ENCODE peak calls at places on chromosome 9, in seven cellular contexts. W is CD4-positive, CD25-positive, alpha-beta regulatory T cell; C is dorsolateral prefrontal cortex; M is transverse colon; T is astrocyte of the spinal cord; B is heart right ventricle; A is PC-3. F is an unnamed sample.

GRCh38 chr9:18847576-18848275 is 185.3 kb downstream of the SAXO1 start:
- DNase-seq in W (no peak), C (no peak), M (no peak), T (no peak), B (no peak), A (no peak), F (no peak)

GRCh38 chr9:126842977-126843799 is 17.3 kb upstream of the ZBTB34 start:
- DNase-seq in W (no peak), C (no peak), M (no peak), T (no peak), B (no peak), A (no peak), F (no peak)

GRCh38 chr9:84216151-84216550 is 124.4 kb downstream of the SLC28A3 start:
- DNase-seq in W (no peak), C (no peak), M (no peak), T (no peak), B (no peak), A (no peak), F (no peak)

GRCh38 chr9:136567651-136568287 is 21.9 kb upstream of the NOTCH1 start:
- DNase-seq in W (no peak), C (no peak), M (peak), T (peak), B (peak), A (peak), F (peak)

GRCh38 chr9:90432951-90433350 is 209.7 kb downstream of the DIRAS2 start:
- DNase-seq in W (no peak), C (peak), M (no peak), T (no peak), B (no peak), A (no peak), F (peak)

GRCh38 chr9:130276955-130277354 is 11.4 kb downstream of the HMCN2 start:
- DNase-seq in W (no peak), C (no peak), M (no peak), T (no peak), B (no peak), A (no peak), F (no peak)

GRCh38 chr9:12916037-12916436 is 141.2 kb downstream of the LURAP1L start:
- DNase-seq in W (no peak), C (no peak), M (no peak), T (peak), B (no peak), A (no peak), F (no peak)

GRCh38 chr9:21015959-21016358 is 15.5 kb downstream of the HACD4 start:
- DNase-seq in W (no peak), C (no peak), M (no peak), T (no peak), B (no peak), A (no peak), F (no peak)

GRCh38 chr9:3240651-3241268 is 285.0 kb downstream of the RFX3 start:
- DNase-seq in W (peak), C (peak), M (peak), T (peak), B (peak), A (peak), F (peak)

GRCh38 chr9:126125177-126125576 is 201.5 kb upstream of the MVB12B start:
- DNase-seq in W (no peak), C (no peak), M (no peak), T (no peak), B (no peak), A (no peak), F (no peak)

GRCh38 chr9:137083418-137084004 is 3.3 kb upstream of the MAN1B1 start:
- DNase-seq in W (no peak), C (no peak), M (peak), T (peak), B (no peak), A (peak), F (peak)

GRCh38 chr9:17422994-17423680 is 155.7 kb upstream of the SH3GL2 start:
- DNase-seq in W (no peak), C (no peak), M (peak), T (no peak), B (no peak), A (peak), F (no peak)

GRCh38 chr9:93122721-93123221 is 11.3 kb downstream of the NINJ1 start:
- DNase-seq in W (no peak), C (no peak), M (peak), T (no peak), B (no peak), A (no peak), F (no peak)

GRCh38 chr9:126002476-126003350 is 255.5 kb downstream of the PBX3 start:
- DNase-seq in W (no peak), C (no peak), M (no peak), T (no peak), B (no peak), A (no peak), F (no peak)

GRCh38 chr9:87954230-87954629 is 20.1 kb downstream of the CDK20 start:
- DNase-seq in W (no peak), C (no peak), M (no peak), T (no peak), B (no peak), A (no peak), F (no peak)
- H3K4me3 ChIP-seq in W (no peak), C (no peak), M (no peak), T (no peak), B (no peak), A (no peak), F (no peak)

GRCh38 chr9:105757496-105758251 is 63.3 kb downstream of the TMEM38B start:
- DNase-seq in W (no peak), C (no peak), M (no peak), T (no peak), B (no peak), A (no peak), F (no peak)
- H3K4me3 ChIP-seq in W (no peak), C (no peak), M (no peak), T (no peak), B (no peak), A (no peak), F (no peak)

DNA sequence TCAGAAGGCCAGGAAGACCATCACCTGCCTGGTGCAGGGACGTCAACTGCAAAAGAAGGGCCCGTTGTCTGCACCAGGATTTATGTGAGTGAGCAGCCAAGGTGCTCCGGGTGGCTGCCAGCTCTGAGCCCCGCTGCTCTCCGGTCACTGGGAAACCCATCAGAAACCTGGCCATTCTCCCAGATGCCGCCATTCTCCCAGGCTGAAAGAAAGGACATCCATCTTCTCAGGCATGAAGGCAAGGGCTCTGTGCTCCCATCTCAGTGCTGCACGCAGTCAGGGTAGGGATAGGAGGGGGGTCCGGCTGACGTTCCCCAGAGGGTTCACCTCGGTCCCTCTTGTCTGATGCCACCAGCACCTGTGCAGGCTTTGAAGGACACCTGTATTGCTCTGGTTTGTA is 158.4 kb downstream of the ERCC6L2 start:
- DNase-seq in W (no peak), C (peak), M (no peak), T (no peak), B (no peak), A (no peak), F (no peak)
- H3K4me3 ChIP-seq in W (no peak), C (no peak), M (no peak), T (no peak), B (no peak), A (no peak), F (no peak)

GRCh38 chr9:78133751-78134150 is 102.1 kb upstream of the CEP78 start:
- DNase-seq in W (no peak), C (no peak), M (no peak), T (no peak), B (no peak), A (peak), F (no peak)

GRCh38 chr9:78130853-78131252 is 99.2 kb upstream of the GNAQ start:
- DNase-seq in W (no peak), C (no peak), M (no peak), T (no peak), B (no peak), A (no peak), F (no peak)

GRCh38 chr9:78130004-78130403 is 98.4 kb upstream of the GNAQ start:
- DNase-seq in W (no peak), C (peak), M (no peak), T (peak), B (no peak), A (peak), F (peak)

GRCh38 chr9:78132688-78133033 is 101.0 kb upstream of the GNAQ start:
- DNase-seq in W (peak), C (no peak), M (no peak), T (peak), B (no peak), A (no peak), F (no peak)

GRCh38 chr9:78131969-78132687 is 100.5 kb upstream of the GNAQ start:
- DNase-seq in W (no peak), C (no peak), M (no peak), T (peak), B (no peak), A (peak), F (peak)
- H3K4me3 ChIP-seq in W (peak), C (peak), M (no peak), T (no peak), B (no peak), A (peak), F (no peak)

DNA sequence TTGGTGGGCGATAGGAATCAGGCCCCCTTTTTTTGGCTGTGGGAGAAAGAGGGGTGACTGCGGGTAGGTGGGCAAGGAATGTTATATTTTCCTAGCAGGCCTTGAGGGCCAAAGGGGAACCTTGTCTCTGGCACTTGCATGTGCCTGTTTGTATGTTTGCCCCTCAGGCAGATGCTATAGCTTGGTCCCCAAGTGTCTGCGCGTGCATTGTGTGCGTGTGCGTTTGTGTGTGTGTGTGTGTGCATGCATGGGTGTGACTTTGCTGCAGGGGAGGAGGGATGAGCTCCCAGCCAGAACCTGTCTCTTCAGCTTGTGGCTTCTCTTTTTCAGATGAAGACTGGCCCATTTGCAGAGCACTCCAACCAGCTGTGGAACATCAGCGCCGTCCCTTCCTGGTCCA is 30.9 kb downstream of the PTPA start:
- DNase-seq in W (no peak), C (no peak), M (no peak), T (no peak), B (no peak), A (no peak), F (no peak)
- H3K4me3 ChIP-seq in W (no peak), C (peak), M (no peak), T (peak), B (peak), A (no peak), F (peak)